ENCODE peak calls at places on chromosomes 3 and 15, in four cellular contexts. Q is nephron progenitor cell, G is Calu3, L is glutamatergic neuron. Z is an unnamed sample.

GRCh38 chr3:182732232-182733015 is 60.9 kb upstream of the ATP11B start:
- DNase-seq in Q (no peak), L (no peak), G (no peak), Z (no peak)

GRCh38 chr15:29818141-29818540 is 4.1 kb downstream of the TJP1 start:
- DNase-seq in L (no peak), G (no peak), Q (no peak), Z (no peak)

GRCh38 chr3:72887723-72888545 is at the start of gene GXYLT2:
- DNase-seq in G (peak), Q (peak), L (peak), Z (peak)

GRCh38 chr3:152621967-152622812 is 212.7 kb upstream of the P2RY1 start:
- DNase-seq in L (no peak), Q (no peak), G (no peak), Z (no peak)

GRCh38 chr3:47890832-47891620 is 88.1 kb downstream of the DHX30 start:
- DNase-seq in Q (no peak), G (no peak), L (peak), Z (no peak)

GRCh38 chr3:53045784-53046170 is at the start of gene SFMBT1:
- DNase-seq in G (peak), Q (peak), L (peak), Z (peak)

GRCh38 chr3:141294848-141295247 is 63.2 kb downstream of the PXYLP1 start:
- DNase-seq in Q (no peak), G (no peak), L (no peak), Z (no peak)

GRCh38 chr15:77042245-77042644 is 28.7 kb downstream of the TSPAN3 start:
- DNase-seq in Q (no peak), G (no peak), L (no peak), Z (no peak)

GRCh38 chr3:151896662-151897012 is 23.2 kb downstream of the SUCNR1 start:
- DNase-seq in Q (no peak), L (no peak), G (no peak), Z (no peak)

GRCh38 chr3:44642337-44642736 is 6.2 kb upstream of the ZNF35 start:
- DNase-seq in Q (no peak), G (no peak), L (no peak), Z (no peak)

GRCh38 chr3:13344663-13345062 is 75.5 kb downstream of the NUP210 start:
- DNase-seq in Q (no peak), G (no peak), L (no peak), Z (no peak)

GRCh38 chr3:161854232-161854771 is 357.7 kb downstream of the OTOL1 start:
- DNase-seq in G (peak), Q (peak), L (peak), Z (peak)

GRCh38 chr15:70299931-70300858 is 202.5 kb upstream of the TLE3 start:
- DNase-seq in L (no peak), Q (no peak), G (no peak), Z (no peak)

GRCh38 chr3:168951884-168952283 is 711.6 kb downstream of the MECOM start:
- DNase-seq in G (peak), Q (no peak), L (no peak), Z (no peak)

GRCh38 chr3:168956087-168956486 is 707.4 kb downstream of the MECOM start:
- DNase-seq in L (no peak), G (no peak), Q (no peak), Z (no peak)

GRCh38 chr3:168951368-168951767 is 712.1 kb downstream of the MECOM start:
- DNase-seq in G (peak), L (no peak), Q (no peak), Z (no peak)

DNA sequence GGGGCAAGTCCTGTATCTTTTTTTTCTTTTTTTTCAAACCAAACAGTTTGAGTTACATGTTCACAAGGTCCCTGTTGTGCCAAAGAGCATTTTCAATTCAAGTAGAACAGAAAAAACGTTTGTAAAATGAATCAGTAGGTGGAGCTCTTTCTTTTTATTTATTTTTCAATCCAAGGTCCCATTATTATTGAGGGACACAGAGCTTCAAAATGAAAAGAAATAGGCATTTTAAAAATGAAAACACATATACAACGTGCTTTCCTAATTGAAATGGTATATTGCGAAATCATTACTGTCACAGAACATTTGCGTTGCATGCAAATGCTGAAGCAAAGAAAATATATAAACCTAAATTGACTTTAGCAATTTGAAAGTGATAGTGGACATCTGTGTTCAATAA is 711.0 kb downstream of the MECOM start:
- DNase-seq in L (no peak), G (no peak), Q (no peak), Z (no peak)
- TF ChIP-seq CTCF in L (no peak), G (no peak), Q (no peak), Z (no peak)

GRCh38 chr3:94862703-94863102 is 799.8 kb downstream of the NSUN3 start:
- DNase-seq in Q (no peak), G (peak), L (peak), Z (peak)
- TF ChIP-seq CTCF in Q (peak), G (peak), L (peak), Z (peak)

GRCh38 chr15:38072507-38073277 is 138.3 kb downstream of the TMCO5A start:
- DNase-seq in G (peak), Q (peak), L (peak), Z (peak)

GRCh38 chr15:38070778-38071177 is 136.3 kb downstream of the TMCO5A start:
- DNase-seq in Q (no peak), G (no peak), L (no peak), Z (no peak)

GRCh38 chr15:38071211-38071972 is 137.0 kb downstream of the TMCO5A start:
- DNase-seq in G (no peak), Q (no peak), L (no peak), Z (no peak)

GRCh38 chr15:38073278-38073930 is 139.0 kb downstream of the TMCO5A start:
- DNase-seq in G (no peak), Q (peak), L (no peak), Z (peak)

GRCh38 chr15:38072007-38072506 is 137.6 kb downstream of the TMCO5A start:
- DNase-seq in Q (peak), L (no peak), G (no peak), Z (no peak)
- TF ChIP-seq CTCF in Q (no peak), L (no peak), G (no peak), Z (no peak)

GRCh38 chr3:149768704-149769103 is 16.4 kb upstream of the COMMD2 start:
- DNase-seq in L (no peak), G (no peak), Q (no peak), Z (no peak)

GRCh38 chr3:149767720-149768119 is 15.4 kb upstream of the COMMD2 start:
- DNase-seq in G (no peak), L (no peak), Q (no peak), Z (no peak)

GRCh38 chr3:149772861-149773260 is 19.5 kb downstream of the ANKUB1 start:
- DNase-seq in G (no peak), Q (no peak), L (no peak), Z (no peak)

GRCh38 chr3:149771652-149772271 is 19.5 kb upstream of the COMMD2 start:
- DNase-seq in L (peak), Q (peak), G (peak), Z (peak)

GRCh38 chr3:149770246-149770645 is 18.0 kb upstream of the COMMD2 start:
- DNase-seq in L (no peak), G (no peak), Q (no peak), Z (no peak)
- TF ChIP-seq CTCF in L (no peak), G (peak), Q (no peak), Z (no peak)

GRCh38 chr15:71800835-71801745 is 9.3 kb upstream of the NR2E3 start:
- DNase-seq in L (no peak), Q (peak), G (peak), Z (peak)

GRCh38 chr15:71801935-71802655 is 8.3 kb upstream of the NR2E3 start:
- DNase-seq in Q (no peak), L (no peak), G (no peak), Z (no peak)

GRCh38 chr15:71804695-71805470 is 5.5 kb upstream of the NR2E3 start:
- DNase-seq in L (no peak), G (no peak), Q (no peak), Z (no peak)

GRCh38 chr15:71804226-71804625 is 6.1 kb upstream of the NR2E3 start:
- DNase-seq in L (no peak), Q (no peak), G (no peak), Z (no peak)

GRCh38 chr15:71802770-71803169 is 7.6 kb upstream of the NR2E3 start:
- DNase-seq in L (no peak), G (no peak), Q (no peak), Z (peak)
- TF ChIP-seq CTCF in L (peak), G (peak), Q (peak), Z (peak)

GRCh38 chr3:33144433-33144832 is 30.6 kb downstream of the CRTAP start:
- DNase-seq in L (no peak), G (no peak), Q (peak), Z (peak)

GRCh38 chr3:33145221-33145900 is 31.5 kb downstream of the CRTAP start:
- DNase-seq in G (no peak), Q (no peak), L (no peak), Z (no peak)

GRCh38 chr3:33152363-33153360 is 38.8 kb downstream of the CRTAP start:
- DNase-seq in G (no peak), Q (no peak), L (no peak), Z (no peak)

GRCh38 chr3:33145901-33146580 is 32.2 kb downstream of the CRTAP start:
- DNase-seq in Q (no peak), L (no peak), G (no peak), Z (no peak)

GRCh38 chr3:33146791-33147445 is 33.1 kb downstream of the CRTAP start:
- DNase-seq in G (no peak), L (no peak), Q (no peak), Z (no peak)
- TF ChIP-seq CTCF in G (no peak), L (no peak), Q (no peak), Z (no peak)

GRCh38 chr3:10249833-10250232 is 1.6 kb downstream of the TATDN2 start:
- DNase-seq in G (no peak), Q (no peak), L (no peak), Z (no peak)

GRCh38 chr3:10248984-10249748 is 907 bp downstream of the TATDN2 start:
- DNase-seq in L (peak), Q (peak), G (peak), Z (peak)

GRCh38 chr3:10247679-10248183 is 528 bp upstream of the TATDN2 start:
- DNase-seq in G (no peak), Q (no peak), L (no peak), Z (no peak)

GRCh38 chr3:10251006-10251405 is 2.7 kb downstream of the TATDN2 start:
- DNase-seq in L (no peak), Q (peak), G (no peak), Z (no peak)

GRCh38 chr3:10248184-10248983 is at the start of gene TATDN2:
- DNase-seq in Q (peak), L (peak), G (peak), Z (peak)
- TF ChIP-seq CTCF in Q (no peak), L (no peak), G (no peak), Z (no peak)

DNA sequence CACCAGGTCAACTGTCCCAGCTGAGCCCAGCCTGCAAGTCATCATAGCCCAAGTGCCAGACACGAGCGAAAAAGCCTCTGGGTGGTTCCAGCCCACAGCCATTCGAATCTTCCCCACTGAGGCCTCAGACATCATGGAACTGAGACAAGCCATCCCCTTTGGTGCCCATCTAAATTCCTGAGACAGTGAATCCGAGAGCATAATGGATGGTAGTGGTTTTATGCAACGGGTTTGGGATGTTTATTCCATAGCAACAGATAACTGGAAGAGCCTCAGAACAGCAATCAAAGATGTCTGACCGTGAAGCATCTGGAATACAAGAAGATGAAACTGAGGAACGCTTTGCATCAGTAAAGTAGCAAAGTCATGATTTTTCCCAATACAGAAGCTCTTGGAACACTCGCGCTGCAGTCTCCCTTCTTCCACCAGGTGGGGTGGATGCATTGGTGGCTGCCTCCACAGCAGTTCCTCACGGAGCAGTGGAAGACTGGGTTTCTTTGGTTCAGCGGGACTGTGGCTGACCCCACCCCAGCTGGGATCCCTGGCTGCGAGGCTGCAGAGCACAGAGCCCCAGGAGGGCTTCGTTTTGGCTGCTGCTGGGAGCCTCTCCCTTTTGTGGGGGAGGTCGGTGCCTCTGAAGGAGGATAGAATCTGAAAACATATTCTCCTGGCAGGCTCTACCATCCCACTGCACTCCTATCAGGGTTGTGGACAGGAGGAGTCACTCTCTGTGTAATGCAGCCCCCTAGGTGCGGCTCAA is 26.4 kb upstream of the PDE8A start:
- DNase-seq in Q (peak), L (peak), G (peak), Z (peak)
- TF ChIP-seq CTCF in Q (peak), L (peak), G (peak), Z (peak)

Z was measured in endothelial cell.